ENCODE peak calls at places on chromosome 20, in four cellular contexts. B is NCI-H2171, S is tibial nerve, D is left ventricle myocardium inferior. R is an unnamed sample.
A peak's percentile ranks its signal among the peaks of the same experiment; 100 is the strongest.

GRCh38 chr20:20665933-20666332 is 46.5 kb downstream of the RALGAPA2 start:
- DNase-seq in B (no peak), D (no peak), S (no peak), R (no peak)

GRCh38 chr20:5845686-5846651 is 95.8 kb downstream of the SHLD1 start:
- DNase-seq in D (no peak), B (peak; percentile 89), S (no peak), R (no peak)

GRCh38 chr20:24432057-24432456 is 37.4 kb upstream of the SYNDIG1 start:
- DNase-seq in S (no peak), B (no peak), D (no peak), R (no peak)

GRCh38 chr20:64238851-64239387 is 16.6 kb upstream of the PCMTD2 start:
- DNase-seq in S (no peak), B (no peak), D (no peak), R (no peak)

GRCh38 chr20:23164176-23164601 is 78.1 kb upstream of the CD93 start:
- DNase-seq in B (no peak), S (peak; percentile 3), D (no peak), R (no peak)

GRCh38 chr20:51861726-51862466 is 59.6 kb upstream of the SALL4 start:
- DNase-seq in S (no peak), D (no peak), B (no peak), R (no peak)

GRCh38 chr20:5315807-5316187 is 957 bp downstream of the PROKR2 start:
- DNase-seq in B (no peak), D (no peak), S (no peak), R (no peak)

GRCh38 chr20:22684763-22685443 is 100.5 kb upstream of the FOXA2 start:
- DNase-seq in D (no peak), B (no peak), S (no peak), R (peak; percentile 40)

GRCh38 chr20:20022498-20022897 is 5.3 kb downstream of the NAA20 start:
- DNase-seq in S (no peak), B (no peak), D (no peak), R (no peak)

GRCh38 chr20:5859611-5860010 is 90.7 kb downstream of the TRMT6 start:
- DNase-seq in D (no peak), S (no peak), B (no peak), R (no peak)

GRCh38 chr20:58113706-58114105 is 114.7 kb downstream of the ANKRD60 start:
- DNase-seq in B (peak; percentile 35), S (no peak), D (no peak), R (no peak)

GRCh38 chr20:53961527-53961926 is 108.9 kb downstream of the BCAS1 start:
- DNase-seq in S (no peak), D (no peak), B (no peak), R (no peak)

GRCh38 chr20:63108247-63108646 is 101.5 kb upstream of the BHLHE23 start:
- DNase-seq in D (no peak), B (no peak), S (no peak), R (no peak)

GRCh38 chr20:50270569-50270968 is 79.9 kb downstream of the CEBPB start:
- DNase-seq in S (no peak), D (peak; percentile 48), B (no peak), R (no peak)